ENCODE peak calls at places on chromosome 18, in four cellular contexts. M is AG04450, J is skeletal muscle cell, V is MM.1S. O is an unnamed sample.

GRCh38 chr18:38362286-38362792 is 796.7 kb upstream of the CELF4 start:
- DNase-seq in M (no peak), J (no peak), V (no peak), O (no peak)

GRCh38 chr18:45658756-45659155 is 43.5 kb downstream of the SLC14A2 start:
- DNase-seq in M (no peak), J (no peak), V (no peak), O (no peak)

GRCh38 chr18:12882416-12882815 is 1.6 kb downstream of the PTPN2 start:
- DNase-seq in M (no peak), J (no peak), V (no peak), O (no peak)

GRCh38 chr18:47036298-47036874 is 965 bp upstream of the ELOA2 start:
- DNase-seq in M (no peak), J (no peak), V (no peak), O (no peak)

GRCh38 chr18:76558881-76559667 is 64.0 kb upstream of the ZNF516 start:
- DNase-seq in M (no peak), J (no peak), V (no peak), O (no peak)

GRCh38 chr18:54776282-54776977 is 51.8 kb upstream of the RAB27B start:
- DNase-seq in M (peak; percentile 93), J (peak; percentile 99), V (no peak), O (no peak)

GRCh38 chr18:49168281-49168680 is 217.5 kb upstream of the SMAD7 start:
- DNase-seq in M (no peak), J (no peak), V (no peak), O (no peak)

GRCh38 chr18:23209031-23209430 is 73.7 kb downstream of the CABLES1 start:
- DNase-seq in M (no peak), J (no peak), V (no peak), O (no peak)

GRCh38 chr18:72235422-72235821 is 308.7 kb downstream of the CBLN2 start:
- DNase-seq in M (no peak), J (no peak), V (no peak), O (no peak)
- H3K4me3 ChIP-seq in M (no peak overlapping the region), J (no peak overlapping the region), V (no peak overlapping the region), O (no peak overlapping the region)

GRCh38 chr18:24397694-24398365 is at the start of gene OSBPL1A:
- DNase-seq in M (peak; percentile 59), J (peak; percentile 78), V (peak; percentile 92), O (peak; percentile 63)

GRCh38 chr18:24395049-24395780 is 2.4 kb downstream of the OSBPL1A start:
- DNase-seq in M (no peak), J (no peak), V (no peak), O (no peak)

GRCh38 chr18:24398515-24398914 is 891 bp upstream of the OSBPL1A start:
- DNase-seq in M (no peak), J (no peak), V (no peak), O (no peak)

GRCh38 chr18:24397131-24397693 is 412 bp downstream of the OSBPL1A start:
- DNase-seq in M (peak; percentile 21), J (peak; percentile 41), V (peak; percentile 49), O (peak; percentile 41)

DNA sequence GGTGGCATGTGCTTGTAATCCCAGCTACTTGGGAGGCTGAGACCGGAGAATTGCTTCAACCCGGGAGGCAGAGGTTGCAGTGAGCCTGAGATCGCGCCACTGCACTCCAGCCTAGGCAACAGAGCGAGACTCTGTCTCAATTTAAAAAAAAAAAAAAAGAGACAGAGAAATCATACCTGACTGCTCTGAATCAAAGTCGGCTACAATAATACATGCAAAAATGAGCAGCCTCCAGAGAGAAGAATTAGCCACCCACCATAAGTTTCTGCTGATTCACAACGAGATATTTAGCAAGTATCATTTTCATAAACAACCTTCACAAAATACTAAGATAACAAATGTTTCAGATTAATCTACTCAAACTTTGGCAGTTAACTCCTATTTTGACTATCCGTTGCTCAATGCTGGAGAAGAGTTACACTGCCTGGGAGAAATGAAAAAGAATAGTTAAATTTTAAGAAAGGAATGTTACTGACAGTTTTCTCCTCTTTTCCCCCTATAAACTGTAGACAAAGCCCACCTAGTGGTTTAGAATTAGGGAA is 1.5 kb downstream of the OSBPL1A start:
- DNase-seq in M (no peak), J (no peak), V (no peak), O (no peak)
- H3K4me3 ChIP-seq in M (peak overlapping the region; percentile 84), J (peak overlapping the region; percentile 83), V (no peak overlapping the region), O (no peak overlapping the region)

DNA sequence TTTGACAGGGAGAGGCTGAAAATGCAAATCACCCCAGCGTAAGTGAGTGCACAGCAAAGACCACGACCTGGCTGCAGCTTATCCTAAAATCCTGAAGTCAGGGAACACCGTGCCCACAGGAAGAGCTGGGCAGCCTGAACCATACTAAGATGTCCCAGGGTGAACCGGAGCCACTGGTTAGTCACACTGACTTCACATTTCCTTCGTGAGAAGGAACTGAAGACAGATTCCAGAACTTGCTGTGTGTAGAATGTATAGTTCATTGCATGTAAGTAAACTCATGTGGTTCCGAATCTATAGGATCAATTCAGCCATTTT is 84.6 kb upstream of the NDUFV2 start:
- DNase-seq in M (no peak), J (peak; percentile 49), V (no peak), O (no peak)
- H3K4me3 ChIP-seq in M (peak overlapping the region; percentile 48), J (peak overlapping the region; percentile 22), V (peak overlapping the region; percentile 55), O (no peak overlapping the region)

DNA sequence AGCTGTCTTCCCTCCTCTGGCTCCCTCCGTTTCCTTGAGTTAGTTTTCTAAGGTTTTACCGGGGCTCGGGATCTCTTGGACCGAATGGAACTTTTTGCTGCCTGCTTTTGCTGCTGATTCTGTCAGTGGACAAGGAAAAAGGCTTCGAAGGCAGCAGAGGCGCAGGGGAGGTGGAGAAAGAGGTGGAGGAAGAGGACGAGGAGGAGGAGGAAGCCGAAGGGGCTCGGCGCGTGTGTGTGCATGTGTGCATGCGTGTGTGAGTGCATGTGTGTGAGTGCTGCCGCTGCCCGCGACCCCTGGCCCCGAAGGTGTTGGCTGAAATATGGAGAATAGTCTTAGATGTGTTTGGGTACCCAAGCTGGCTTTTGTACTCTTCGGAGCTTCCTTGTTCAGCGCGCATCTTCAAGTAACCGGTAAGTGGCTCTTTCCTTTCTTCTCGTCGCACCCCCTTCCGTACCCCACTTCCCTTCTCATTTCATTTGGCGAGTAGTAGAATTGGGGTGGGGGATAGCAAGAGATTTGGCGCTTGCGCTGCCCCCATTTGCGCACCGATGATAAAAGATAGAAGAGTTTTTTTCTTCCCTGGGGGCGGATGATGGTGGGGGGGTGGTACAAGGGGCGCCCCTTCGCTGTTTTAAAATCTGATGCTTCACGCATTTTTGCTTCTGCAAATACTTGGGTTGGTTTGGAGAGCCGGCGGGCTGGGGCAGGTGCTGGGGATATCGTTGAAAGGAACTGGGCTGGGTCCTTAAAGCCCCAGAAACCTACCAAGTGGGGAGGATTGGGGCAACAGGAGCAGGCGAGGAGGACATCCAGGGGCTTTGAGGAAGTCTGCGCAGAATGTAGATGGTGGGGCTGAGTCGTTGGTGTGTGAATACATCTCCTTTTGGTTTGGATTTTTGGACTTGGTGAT is 725 bp downstream of the DCC start:
- DNase-seq in M (no peak), J (no peak), V (no peak), O (no peak)
- H3K4me3 ChIP-seq in M (peak overlapping the region; percentile 57), J (peak overlapping the region; percentile 48), V (peak overlapping the region; percentile 46), O (no peak overlapping the region)